ENCODE peak calls at places on chromosomes 5 and 9, in four cellular contexts. Z is kidney epithelial cell, D is NB4, V is adrenal gland. Q is an unnamed sample.

GRCh38 chr5:15021286-15022046 is 149.9 kb upstream of the ANKH start:
- DNase-seq in Z (no peak), D (peak), V (no peak), Q (no peak)

GRCh38 chr5:123423278-123424149 is at the start of gene CEP120:
- DNase-seq in Z (peak), D (peak), V (peak), Q (peak)

GRCh38 chr9:99013550-99013949 is 69.8 kb downstream of the COL15A1 start:
- DNase-seq in Z (no peak), D (no peak), V (no peak), Q (no peak)

GRCh38 chr5:14580037-14581034 is 1.3 kb upstream of the OTULINL start:
- DNase-seq in Z (no peak), D (peak), V (peak), Q (peak)

GRCh38 chr9:103210607-103211006 is 215.5 kb downstream of the CYLC2 start:
- DNase-seq in Z (no peak), D (no peak), V (no peak), Q (no peak)

GRCh38 chr5:180494510-180495181 is 467 bp downstream of the CNOT6 start:
- DNase-seq in Z (no peak), D (peak), V (peak), Q (no peak)

GRCh38 chr9:87500491-87500890 is 2.8 kb downstream of the DAPK1 start:
- DNase-seq in Z (no peak), D (no peak), V (no peak), Q (no peak)

GRCh38 chr9:36046923-36047322 is 10.2 kb downstream of the RECK start:
- DNase-seq in Z (no peak), D (no peak), V (no peak), Q (no peak)

GRCh38 chr5:32960340-32961065 is 249.4 kb downstream of the NPR3 start:
- DNase-seq in Z (no peak), D (no peak), V (no peak), Q (no peak)

GRCh38 chr9:124285903-124286291 is 28.1 kb downstream of the NEK6 start:
- DNase-seq in Z (peak), D (peak), V (peak), Q (peak)

GRCh38 chr5:1442222-1443144 is 2.8 kb downstream of the SLC6A3 start:
- DNase-seq in Z (no peak), D (no peak), V (no peak), Q (no peak)

GRCh38 chr9:131657890-131658752 is 81.8 kb downstream of the RAPGEF1 start:
- DNase-seq in Z (peak), D (peak), V (peak), Q (peak)

GRCh38 chr5:40291338-40291737 is 388.4 kb upstream of the PTGER4 start:
- DNase-seq in Z (no peak), D (no peak), V (no peak), Q (no peak)

GRCh38 chr9:130629443-130630090 is 34.8 kb upstream of the PRDM12 start:
- DNase-seq in Z (no peak), D (no peak), V (no peak), Q (no peak)

GRCh38 chr5:176700239-176700847 is 53.1 kb downstream of the TSPAN17 start:
- DNase-seq in Z (no peak), D (peak), V (peak), Q (no peak)

GRCh38 chr9:4640027-4640426 is 22.1 kb upstream of the PLPP6 start:
- DNase-seq in Z (no peak), D (peak), V (peak), Q (no peak)

GRCh38 chr9:93890436-93890935 is 64.7 kb downstream of the BARX1 start:
- DNase-seq in Z (no peak), D (no peak), V (no peak), Q (no peak)

GRCh38 chr9:122386316-122386872 is 15.6 kb downstream of the PTGS1 start:
- DNase-seq in Z (no peak), D (no peak), V (peak), Q (no peak)

GRCh38 chr9:17204611-17205165 is 69.8 kb downstream of the CNTLN start:
- DNase-seq in Z (no peak), D (no peak), V (no peak), Q (no peak)

GRCh38 chr5:74642543-74642863 is 2.0 kb upstream of the ENC1 start:
- DNase-seq in Z (no peak), D (no peak), V (no peak), Q (no peak)

GRCh38 chr5:137122075-137122474 is 377.1 kb downstream of the SPOCK1 start:
- DNase-seq in Z (no peak), D (no peak), V (no peak), Q (no peak)

GRCh38 chr5:38434981-38435710 is 121.3 kb downstream of the LIFR start:
- DNase-seq in Z (no peak), D (no peak), V (no peak), Q (no peak)

GRCh38 chr5:170293273-170293672 is 4.3 kb downstream of the LCP2 start:
- DNase-seq in Z (no peak), D (peak), V (no peak), Q (no peak)

GRCh38 chr5:58810086-58810485 is 227.2 kb downstream of the RAB3C start:
- DNase-seq in Z (no peak), D (no peak), V (no peak), Q (no peak)

GRCh38 chr9:93007529-93008058 is 50.9 kb upstream of the SUSD3 start:
- DNase-seq in Z (no peak), D (no peak), V (no peak), Q (no peak)

GRCh38 chr5:173547579-173547978 is 68.9 kb downstream of the BOD1 start:
- DNase-seq in Z (peak), D (no peak), V (no peak), Q (peak)

GRCh38 chr5:67413749-67414148 is 217.2 kb upstream of the CD180 start:
- DNase-seq in Z (no peak), D (no peak), V (no peak), Q (no peak)

GRCh38 chr5:171369056-171369455 is 18.6 kb upstream of the NPM1 start:
- DNase-seq in Z (no peak), D (no peak), V (no peak), Q (no peak)

GRCh38 chr5:156326718-156327259 is at the start of gene SGCD:
- DNase-seq in Z (peak), D (no peak), V (peak), Q (peak)

GRCh38 chr5:151215546-151215880 is 8.4 kb downstream of the CCDC69 start:
- DNase-seq in Z (no peak), D (no peak), V (no peak), Q (no peak)

GRCh38 chr5:151213803-151214613 is 9.9 kb downstream of the CCDC69 start:
- DNase-seq in Z (no peak), D (peak), V (peak), Q (no peak)

GRCh38 chr5:151208481-151208914 is 15.4 kb downstream of the CCDC69 start:
- DNase-seq in Z (no peak), D (no peak), V (peak), Q (no peak)

GRCh38 chr5:151214614-151215545 is 9.0 kb downstream of the CCDC69 start:
- DNase-seq in Z (no peak), D (peak), V (peak), Q (no peak)

DNA sequence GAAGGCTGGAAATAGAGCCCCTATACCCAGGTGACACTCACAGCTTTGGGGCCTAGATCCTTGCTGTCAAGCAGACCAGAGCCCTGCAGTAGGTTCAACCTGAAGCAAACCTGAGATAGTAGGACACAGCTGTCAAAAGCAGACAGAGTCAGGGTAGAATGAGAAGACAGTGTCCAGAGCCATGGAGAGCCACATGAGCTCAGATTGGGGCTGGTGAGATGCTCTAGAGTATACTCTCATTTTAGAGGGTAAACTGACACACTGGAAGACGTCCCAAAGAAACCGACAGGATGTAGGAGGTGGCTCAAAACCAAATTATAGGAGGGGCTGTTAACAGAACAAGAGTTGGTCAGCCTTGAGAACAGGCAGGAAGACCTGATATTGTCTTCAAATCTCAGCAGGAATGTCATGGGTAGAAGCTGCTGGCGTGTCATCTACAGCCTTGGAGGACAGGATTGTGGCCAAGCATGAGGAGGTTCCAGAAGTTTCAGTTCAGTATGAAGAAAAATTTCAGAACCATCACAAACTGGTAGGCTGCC is 11.5 kb downstream of the CCDC69 start:
- DNase-seq in Z (no peak), D (no peak), V (peak), Q (no peak)
- H3K4me3 ChIP-seq in Z (no peak), D (peak), V (no peak), Q (no peak)

DNA sequence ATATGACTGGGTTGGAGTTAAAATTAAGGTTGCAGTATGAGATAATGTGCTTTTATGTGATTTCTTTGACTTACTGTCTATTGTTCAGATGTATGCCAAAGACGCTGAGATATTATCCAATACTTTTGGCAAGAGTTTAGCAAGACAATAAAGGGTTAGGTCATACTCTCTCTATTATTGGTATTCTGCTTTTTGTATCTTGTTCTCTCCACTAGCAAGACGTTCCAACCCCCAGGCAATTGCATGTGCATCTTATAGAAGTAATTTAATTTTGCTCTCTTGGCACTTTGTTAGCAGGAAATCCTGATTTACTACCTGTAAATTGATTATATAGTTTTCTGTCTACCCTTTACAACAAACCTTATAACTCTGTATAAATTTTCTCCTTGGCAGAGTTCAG is 1093.6 kb downstream of the CDH9 start:
- DNase-seq in Z (no peak), D (no peak), V (no peak), Q (no peak)
- TF ChIP-seq CTCF in Z (no peak), D (no peak), V (no peak), Q (no peak)

GRCh38 chr5:141691867-141692532 is 10.0 kb upstream of the ARAP3 start:
- DNase-seq in Z (no peak), D (peak), V (peak), Q (no peak)
- H3K4me3 ChIP-seq in Z (no peak), D (no peak), V (no peak), Q (no peak)

GRCh38 chr9:120863833-120864232 is 13.2 kb downstream of the PHF19 start:
- DNase-seq in Z (no peak), D (no peak), V (no peak), Q (no peak)
- TF ChIP-seq CTCF in Z (no peak), D (peak), V (no peak), Q (no peak)

GRCh38 chr9:14866200-14866749 is 44.0 kb downstream of the FREM1 start:
- DNase-seq in Z (no peak), D (no peak), V (no peak), Q (no peak)
- H3K4me3 ChIP-seq in Z (no peak), D (no peak), V (no peak), Q (no peak)

GRCh38 chr9:136721339-136722092 is 9.1 kb downstream of the DIPK1B start:
- DNase-seq in Z (no peak), D (peak), V (peak), Q (no peak)
- TF ChIP-seq CTCF in Z (no peak), D (no peak), V (no peak), Q (no peak)

Q was measured in HFF-Myc.